ENCODE peak calls at places on chromosomes 5 and 9, in ten cellular contexts. C is HepG2; A is BE2C; Q is testis; N is fibroblast of villous mesenchyme; P is CD8-positive, alpha-beta T cell; J is left ventricle myocardium inferior; T is choroid plexus epithelial cell; S is GM10248; Z is DND-41. D is an unnamed sample.

GRCh38 chr9:123318961-123319421 is 37.0 kb upstream of the CRB2 start:
- DNase-seq in T (no peak), N (no peak), S (no peak), Q (no peak), A (no peak), P (no peak), Z (no peak), C (no peak), J (no peak), D (no peak)

GRCh38 chr9:135910197-135910596 is 2.9 kb upstream of the CAMSAP1 start:
- DNase-seq in S (no peak), Z (no peak), J (no peak), P (no peak), A (no peak), C (no peak), N (no peak), Q (no peak), T (no peak), D (no peak)

GRCh38 chr9:5549671-5550650 is 39.6 kb downstream of the PDCD1LG2 start:
- DNase-seq in N (no peak), A (no peak), S (no peak), T (peak), Q (no peak), J (no peak), C (no peak), Z (no peak), P (no peak), D (peak)

GRCh38 chr5:81768960-81769452 is 18.1 kb upstream of the SSBP2 start:
- DNase-seq in P (no peak), A (no peak), C (peak), T (peak), Q (no peak), Z (no peak), N (peak), S (no peak), J (no peak), D (peak)

GRCh38 chr5:136012041-136012804 is 16.6 kb upstream of the TGFBI start:
- DNase-seq in P (no peak), T (peak), S (no peak), A (no peak), C (no peak), N (peak), Q (no peak), J (no peak), Z (no peak), D (peak)

GRCh38 chr5:93087326-93087725 is 493.7 kb downstream of the NR2F1-AS1 start:
- DNase-seq in Z (no peak), T (no peak), C (no peak), J (no peak), P (no peak), A (no peak), Q (no peak), N (no peak), S (no peak), D (no peak)

GRCh38 chr5:65742565-65743231 is 20.7 kb downstream of the NLN start:
- DNase-seq in N (peak), P (no peak), T (peak), Z (peak), A (peak), J (no peak), S (peak), Q (no peak), C (peak), D (peak)

GRCh38 chr5:78566747-78567449 is 81.7 kb downstream of the LHFPL2 start:
- DNase-seq in Q (no peak), J (no peak), Z (no peak), A (no peak), S (no peak), N (no peak), C (no peak), T (peak), P (no peak), D (peak)

GRCh38 chr5:159928122-159928960 is 12.1 kb downstream of the ADRA1B start:
- DNase-seq in T (peak), S (no peak), P (no peak), J (peak), N (no peak), C (no peak), Z (no peak), A (no peak), Q (no peak), D (peak)

GRCh38 chr9:93087971-93088655 is 7.9 kb upstream of the CARD19 start:
- DNase-seq in S (no peak), J (no peak), P (no peak), Z (no peak), A (no peak), Q (peak), T (no peak), N (no peak), C (no peak), D (no peak)

GRCh38 chr9:108477538-108478006 is 378.2 kb downstream of the ACTL7B start:
- DNase-seq in P (no peak), C (peak), A (no peak), J (no peak), Q (no peak), S (no peak), Z (no peak), N (peak), T (peak), D (peak)

GRCh38 chr9:14238044-14238443 is 75.9 kb downstream of the NFIB start:
- DNase-seq in N (no peak), T (peak), J (no peak), S (no peak), Q (no peak), Z (no peak), P (no peak), C (peak), A (peak), D (no peak)

GRCh38 chr9:92158097-92158601 is 42.9 kb upstream of the SPTLC1 start:
- DNase-seq in C (no peak), S (no peak), N (no peak), P (no peak), A (no peak), Z (no peak), J (no peak), T (no peak), Q (peak), D (no peak)

GRCh38 chr5:53249529-53249928 is 140.0 kb upstream of the MOCS2 start:
- DNase-seq in Z (no peak), J (no peak), T (peak), S (no peak), N (peak), Q (no peak), P (no peak), C (no peak), A (no peak), D (peak)

GRCh38 chr5:161382702-161383101 is 163.8 kb downstream of the GABRB2 start:
- DNase-seq in C (no peak), J (no peak), N (no peak), P (no peak), T (no peak), Q (no peak), A (no peak), Z (no peak), S (no peak), D (no peak)
- TF ChIP-seq CTCF in C (no peak), J (no peak), N (no peak), P (no peak), T (no peak), Q (no peak), A (no peak), Z (no peak), S (no peak), D (no peak)

GRCh38 chr5:90161399-90161798 is 248.2 kb downstream of the CETN3 start:
- DNase-seq in P (no peak), T (peak), A (peak), Q (peak), N (peak), Z (no peak), S (peak), J (peak), C (peak), D (peak)
- TF ChIP-seq CTCF in P (no peak), T (peak), A (peak), Q (no peak), N (peak), Z (no peak), S (peak), J (peak), C (peak), D (peak)

GRCh38 chr5:153629027-153629426 is 138.6 kb downstream of the GRIA1 start:
- DNase-seq in A (no peak), Z (no peak), C (no peak), J (peak), T (peak), S (no peak), P (no peak), N (peak), Q (peak), D (peak)
- TF ChIP-seq CTCF in A (no peak), Z (no peak), C (no peak), J (peak), T (peak), S (no peak), P (no peak), N (peak), Q (no peak), D (peak)

DNA sequence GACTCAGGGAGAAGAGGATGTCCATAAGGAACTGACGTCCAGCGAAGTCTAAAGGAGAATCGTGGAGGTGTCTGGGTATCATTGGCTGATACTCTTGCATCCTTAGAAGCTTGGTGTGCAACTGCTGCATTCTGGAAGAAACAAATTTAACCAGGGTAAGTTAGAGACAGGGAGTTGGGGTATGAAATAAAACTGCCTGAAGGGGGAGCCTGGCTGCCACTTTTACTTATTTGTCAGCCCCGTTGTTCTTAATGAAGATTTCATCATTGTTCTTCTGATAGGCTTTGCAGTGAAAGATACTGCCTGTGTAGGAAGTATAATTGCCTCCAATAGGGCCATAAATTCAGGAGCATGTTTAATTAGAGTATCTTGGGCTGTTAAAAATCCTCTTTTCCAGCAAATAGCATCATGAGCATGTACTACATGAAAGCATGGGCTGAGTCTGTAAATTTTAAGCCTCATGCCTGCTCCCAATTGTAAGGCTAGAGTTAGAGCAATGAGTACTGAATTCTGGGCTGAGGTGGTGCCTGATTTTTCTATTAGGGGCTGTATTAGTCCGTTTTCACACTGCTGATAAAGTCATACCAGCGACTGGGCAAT is 1264.5 kb upstream of the ACO1 start:
- DNase-seq in Q (peak), T (peak), P (peak), C (peak), N (peak), J (no peak), Z (no peak), A (peak), S (peak), D (peak)
- TF ChIP-seq CTCF in Q (peak), T (peak), P (peak), C (peak), N (peak), J (peak), Z (peak), A (peak), S (peak), D (peak)

GRCh38 chr5:36777105-36777757 is 99.3 kb upstream of the NIPBL start:
- DNase-seq in J (no peak), S (no peak), Z (no peak), A (peak), P (no peak), Q (peak), N (peak), C (peak), T (peak), D (peak)
- TF ChIP-seq CTCF in J (peak), S (peak), Z (peak), A (peak), P (no peak), Q (peak), N (peak), C (peak), T (peak), D (peak)

DNA sequence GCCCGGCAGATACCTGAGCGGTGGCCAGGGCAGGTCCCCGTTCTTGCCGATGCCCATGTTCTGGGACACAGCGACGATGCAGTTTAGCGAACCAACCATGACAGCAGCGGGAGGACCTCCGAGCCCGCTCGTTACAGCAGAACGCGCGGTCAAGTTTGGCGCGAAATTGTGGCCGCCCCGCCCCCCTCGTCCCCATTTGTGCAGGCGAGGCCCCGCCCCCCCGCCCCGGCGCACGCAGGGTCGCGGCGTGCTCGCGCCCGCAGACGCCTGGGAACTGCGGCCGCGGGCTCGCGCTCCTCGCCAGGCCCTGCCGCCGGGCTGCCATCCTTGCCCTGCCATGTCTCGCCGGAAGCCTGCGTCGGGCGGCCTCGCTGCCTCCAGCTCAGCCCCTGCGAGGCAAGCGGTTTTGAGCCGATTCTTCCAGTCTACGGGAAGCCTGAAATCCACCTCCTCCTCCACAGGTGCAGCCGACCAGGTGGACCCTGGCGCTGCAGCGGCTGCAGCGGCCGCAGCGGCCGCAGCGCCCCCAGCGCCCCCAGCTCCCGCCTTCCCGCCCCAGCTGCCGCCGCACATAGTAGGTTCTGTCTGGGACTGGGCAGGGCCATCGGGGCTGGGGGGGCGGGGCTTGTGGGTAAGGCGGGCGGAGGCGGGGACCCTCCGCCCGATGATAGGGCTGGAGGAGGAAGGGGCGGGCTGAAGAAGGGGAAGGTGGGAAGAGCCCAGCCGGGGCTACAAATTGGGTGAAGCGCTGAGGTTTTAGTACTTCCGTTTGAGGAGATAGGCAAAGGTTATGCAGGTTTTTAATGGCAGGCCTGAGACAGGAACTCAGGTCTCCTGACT is at the start of the genes DHFR and MSH3:
- DNase-seq in Z (peak), N (peak), T (peak), C (peak), P (peak), A (peak), Q (peak), J (peak), S (peak), D (peak)
- TF ChIP-seq CTCF in Z (peak), N (no peak), T (no peak), C (peak), P (no peak), A (peak), Q (no peak), J (peak), S (peak), D (no peak)

GRCh38 chr5:37900692-37901091 is 60.9 kb upstream of the GDNF start:
- DNase-seq in J (peak), Q (peak), C (peak), S (no peak), Z (no peak), T (peak), N (peak), P (no peak), A (peak), D (peak)
- TF ChIP-seq CTCF in J (peak), Q (no peak), C (peak), S (no peak), Z (no peak), T (peak), N (peak), P (no peak), A (peak), D (no peak)

DNA sequence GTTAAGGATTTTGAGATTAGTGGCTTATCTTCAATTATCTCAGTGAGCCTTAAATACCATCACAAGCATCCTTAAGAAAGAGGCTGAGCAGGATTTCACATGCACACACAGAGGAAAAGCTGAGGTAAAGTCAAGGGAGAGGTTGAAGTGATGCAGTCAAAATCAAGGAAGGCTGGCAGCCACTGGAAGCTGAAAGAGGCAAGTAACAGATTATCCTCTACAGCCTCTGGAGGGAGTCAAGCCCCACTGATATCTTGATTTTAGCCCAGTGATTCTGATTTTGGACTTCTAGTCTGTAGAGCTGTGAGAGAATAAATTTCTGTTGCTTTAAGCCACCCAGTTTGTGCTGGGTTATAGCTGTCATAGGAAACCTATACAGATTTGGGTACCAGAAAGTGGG is 80.1 kb downstream of the ANKRD31 start:
- DNase-seq in A (no peak), N (peak), Q (no peak), C (peak), T (peak), J (no peak), Z (no peak), S (no peak), P (no peak), D (peak)
- TF ChIP-seq CTCF in A (peak), N (no peak), Q (no peak), C (peak), T (peak), J (no peak), Z (peak), S (no peak), P (no peak), D (no peak)

DNA sequence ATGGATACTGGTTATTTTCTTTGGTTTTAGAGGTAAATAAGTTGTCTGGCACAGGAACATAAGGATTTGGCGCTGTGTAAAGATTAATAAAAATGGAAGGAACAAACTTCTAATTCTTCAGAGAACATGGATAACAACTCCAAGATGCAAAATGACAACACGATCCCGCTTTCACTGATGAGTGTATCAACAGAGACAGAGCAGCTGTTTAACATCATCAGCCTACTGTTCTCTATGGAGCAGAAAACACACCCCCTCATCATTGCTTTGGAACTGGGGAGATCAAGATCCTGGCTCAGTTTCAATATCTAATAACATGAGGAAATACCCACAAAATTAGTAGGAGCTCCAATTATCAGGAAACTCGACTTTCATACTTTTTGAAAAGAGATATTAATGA is 8.2 kb upstream of the GAS1 start:
- DNase-seq in J (no peak), A (no peak), S (no peak), T (no peak), N (no peak), Z (no peak), Q (no peak), C (no peak), P (no peak), D (peak)
- TF ChIP-seq CTCF in J (no peak), A (no peak), S (no peak), T (no peak), N (no peak), Z (no peak), Q (no peak), C (no peak), P (no peak), D (no peak)

DNA sequence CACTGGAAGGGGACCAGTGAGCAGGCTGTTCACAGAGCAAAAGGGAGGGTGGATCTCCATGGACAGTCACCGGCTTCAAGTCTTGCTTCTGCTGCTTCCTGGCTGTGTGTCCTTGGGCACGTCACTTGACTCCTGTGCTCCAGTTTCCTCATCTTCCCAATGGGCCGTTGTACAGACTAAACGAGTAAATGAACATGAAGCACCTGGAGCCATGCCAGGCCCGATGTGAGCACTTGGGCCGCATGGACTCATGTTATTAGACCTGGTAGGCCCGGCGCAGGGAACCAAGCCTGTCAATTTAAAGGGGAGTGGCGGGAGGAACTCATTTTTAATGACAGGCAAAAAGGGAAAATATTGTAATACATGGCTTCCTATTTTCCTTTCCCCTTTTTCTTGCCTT is 47.4 kb downstream of the TENT4A start:
- DNase-seq in Q (peak), N (no peak), P (no peak), C (no peak), T (no peak), A (no peak), Z (no peak), J (no peak), S (no peak), D (no peak)
- TF ChIP-seq CTCF in Q (no peak), N (no peak), P (no peak), C (no peak), T (no peak), A (no peak), Z (no peak), J (no peak), S (no peak), D (no peak)

D was measured in cardiac fibroblast.